ENCODE peak calls at places on chromosomes 12 and 14, in ten cellular contexts. One of them, this sample, is unnamed. For H3K36me3, the result is how much of the 10 kb centered on the place peaks cover.

GRCh38 chr14:94483729-94484275 is 7.8 kb upstream of the SERPINA9 start:
- DNase-seq in pancreas: no peak
- DNase-seq in heart right ventricle: no peak
- DNase-seq in CD8-positive, alpha-beta memory T cell: no peak
- DNase-seq in fibroblast of lung: no peak
- DNase-seq in heart left ventricle: no peak
- DNase-seq in A673: no peak
- DNase-seq in stomach: no peak
- DNase-seq in CD8-positive, alpha-beta T cell: no peak
- DNase-seq in left lung: no peak
- DNase-seq in this sample: no peak

GRCh38 chr14:76761198-76761848 is at the start of gene VASH1:
- DNase-seq in pancreas: peak
- DNase-seq in heart right ventricle: peak
- DNase-seq in CD8-positive, alpha-beta memory T cell: peak
- DNase-seq in fibroblast of lung: peak
- DNase-seq in heart left ventricle: peak
- DNase-seq in A673: peak
- DNase-seq in stomach: peak
- DNase-seq in CD8-positive, alpha-beta T cell: peak
- DNase-seq in left lung: peak
- DNase-seq in this sample: peak

GRCh38 chr14:35965425-35965824 is 139.3 kb downstream of the BRMS1L start:
- DNase-seq in pancreas: no peak
- DNase-seq in heart right ventricle: no peak
- DNase-seq in CD8-positive, alpha-beta memory T cell: no peak
- DNase-seq in fibroblast of lung: no peak
- DNase-seq in heart left ventricle: no peak
- DNase-seq in A673: no peak
- DNase-seq in stomach: no peak
- DNase-seq in CD8-positive, alpha-beta T cell: no peak
- DNase-seq in left lung: no peak
- DNase-seq in this sample: no peak

GRCh38 chr14:61337893-61338292 is 16.5 kb downstream of the PRKCH start:
- DNase-seq in pancreas: no peak
- DNase-seq in heart right ventricle: no peak
- DNase-seq in CD8-positive, alpha-beta memory T cell: peak
- DNase-seq in fibroblast of lung: no peak
- DNase-seq in heart left ventricle: no peak
- DNase-seq in A673: no peak
- DNase-seq in stomach: peak
- DNase-seq in CD8-positive, alpha-beta T cell: peak
- DNase-seq in left lung: no peak
- DNase-seq in this sample: no peak

GRCh38 chr14:102591372-102591943 is 991 bp upstream of the RCOR1 start:
- DNase-seq in pancreas: peak
- DNase-seq in heart right ventricle: peak
- DNase-seq in CD8-positive, alpha-beta memory T cell: peak
- DNase-seq in fibroblast of lung: peak
- DNase-seq in heart left ventricle: peak
- DNase-seq in A673: peak
- DNase-seq in stomach: peak
- DNase-seq in CD8-positive, alpha-beta T cell: no peak
- DNase-seq in left lung: peak
- DNase-seq in this sample: peak

GRCh38 chr14:94392510-94392935 is 4.1 kb upstream of the SERPINA1 start:
- DNase-seq in pancreas: no peak
- DNase-seq in heart right ventricle: peak
- DNase-seq in CD8-positive, alpha-beta memory T cell: no peak
- DNase-seq in fibroblast of lung: peak
- DNase-seq in heart left ventricle: no peak
- DNase-seq in A673: peak
- DNase-seq in stomach: no peak
- DNase-seq in CD8-positive, alpha-beta T cell: no peak
- DNase-seq in left lung: peak
- DNase-seq in this sample: peak

GRCh38 chr12:92649511-92650227 is 53.1 kb upstream of the PLEKHG7 start:
- DNase-seq in pancreas: no peak
- DNase-seq in heart right ventricle: peak
- DNase-seq in CD8-positive, alpha-beta memory T cell: peak
- DNase-seq in fibroblast of lung: peak
- DNase-seq in heart left ventricle: no peak
- DNase-seq in A673: peak
- DNase-seq in stomach: peak
- DNase-seq in CD8-positive, alpha-beta T cell: peak
- DNase-seq in left lung: peak
- DNase-seq in this sample: peak

GRCh38 chr12:18224745-18225144 is 36.6 kb upstream of the PIK3C2G start:
- DNase-seq in pancreas: no peak
- DNase-seq in heart right ventricle: no peak
- DNase-seq in CD8-positive, alpha-beta memory T cell: no peak
- DNase-seq in fibroblast of lung: peak
- DNase-seq in heart left ventricle: no peak
- DNase-seq in A673: peak
- DNase-seq in stomach: no peak
- DNase-seq in CD8-positive, alpha-beta T cell: no peak
- DNase-seq in left lung: no peak
- DNase-seq in this sample: no peak

GRCh38 chr12:57138526-57139272 is 8.7 kb downstream of the LRP1-AS start:
- DNase-seq in pancreas: no peak
- DNase-seq in heart right ventricle: peak
- DNase-seq in CD8-positive, alpha-beta memory T cell: no peak
- DNase-seq in fibroblast of lung: peak
- DNase-seq in heart left ventricle: peak
- DNase-seq in A673: no peak
- DNase-seq in stomach: no peak
- DNase-seq in CD8-positive, alpha-beta T cell: no peak
- DNase-seq in left lung: peak
- DNase-seq in this sample: peak

GRCh38 chr12:24226745-24227350 is 277.4 kb upstream of the SOX5 start:
- DNase-seq in pancreas: no peak
- DNase-seq in heart right ventricle: no peak
- DNase-seq in CD8-positive, alpha-beta memory T cell: no peak
- DNase-seq in fibroblast of lung: peak
- DNase-seq in heart left ventricle: no peak
- DNase-seq in A673: peak
- DNase-seq in stomach: no peak
- DNase-seq in CD8-positive, alpha-beta T cell: no peak
- DNase-seq in left lung: peak
- DNase-seq in this sample: peak

GRCh38 chr14:81211844-81212243 is 8.9 kb downstream of the GTF2A1 start:
- DNase-seq in pancreas: no peak
- DNase-seq in heart right ventricle: peak
- DNase-seq in CD8-positive, alpha-beta memory T cell: peak
- DNase-seq in fibroblast of lung: peak
- DNase-seq in heart left ventricle: no peak
- DNase-seq in A673: peak
- DNase-seq in stomach: no peak
- DNase-seq in CD8-positive, alpha-beta T cell: no peak
- DNase-seq in left lung: no peak
- DNase-seq in this sample: no peak

GRCh38 chr14:81209187-81209836 is 11.4 kb downstream of the GTF2A1 start:
- DNase-seq in pancreas: no peak
- DNase-seq in heart right ventricle: no peak
- DNase-seq in CD8-positive, alpha-beta memory T cell: no peak
- DNase-seq in fibroblast of lung: no peak
- DNase-seq in heart left ventricle: no peak
- DNase-seq in A673: peak
- DNase-seq in stomach: no peak
- DNase-seq in CD8-positive, alpha-beta T cell: no peak
- DNase-seq in left lung: no peak
- DNase-seq in this sample: no peak

GRCh38 chr14:81208489-81208888 is 12.3 kb downstream of the GTF2A1 start:
- DNase-seq in pancreas: peak
- DNase-seq in heart right ventricle: no peak
- DNase-seq in CD8-positive, alpha-beta memory T cell: no peak
- DNase-seq in fibroblast of lung: no peak
- DNase-seq in heart left ventricle: no peak
- DNase-seq in A673: no peak
- DNase-seq in stomach: no peak
- DNase-seq in CD8-positive, alpha-beta T cell: no peak
- DNase-seq in left lung: peak
- DNase-seq in this sample: no peak

GRCh38 chr14:81205639-81206038 is 15.1 kb downstream of the GTF2A1 start:
- DNase-seq in pancreas: no peak
- DNase-seq in heart right ventricle: no peak
- DNase-seq in CD8-positive, alpha-beta memory T cell: no peak
- DNase-seq in fibroblast of lung: no peak
- DNase-seq in heart left ventricle: no peak
- DNase-seq in A673: no peak
- DNase-seq in stomach: no peak
- DNase-seq in CD8-positive, alpha-beta T cell: no peak
- DNase-seq in left lung: no peak
- DNase-seq in this sample: no peak

GRCh38 chr14:81206115-81206514 is 14.6 kb downstream of the GTF2A1 start:
- DNase-seq in pancreas: no peak
- DNase-seq in heart right ventricle: no peak
- DNase-seq in CD8-positive, alpha-beta memory T cell: no peak
- DNase-seq in fibroblast of lung: no peak
- DNase-seq in heart left ventricle: no peak
- DNase-seq in A673: no peak
- DNase-seq in stomach: no peak
- DNase-seq in CD8-positive, alpha-beta T cell: no peak
- DNase-seq in left lung: no peak
- DNase-seq in this sample: no peak
- H3K36me3 ChIP-seq in pancreas: under half
- H3K36me3 ChIP-seq in heart right ventricle: under half
- H3K36me3 ChIP-seq in CD8-positive, alpha-beta memory T cell: under half
- H3K36me3 ChIP-seq in fibroblast of lung: under half
- H3K36me3 ChIP-seq in heart left ventricle: half or more
- H3K36me3 ChIP-seq in A673: under half
- H3K36me3 ChIP-seq in stomach: half or more
- H3K36me3 ChIP-seq in CD8-positive, alpha-beta T cell: under half
- H3K36me3 ChIP-seq in left lung: under half
- H3K36me3 ChIP-seq in this sample: under half

DNA sequence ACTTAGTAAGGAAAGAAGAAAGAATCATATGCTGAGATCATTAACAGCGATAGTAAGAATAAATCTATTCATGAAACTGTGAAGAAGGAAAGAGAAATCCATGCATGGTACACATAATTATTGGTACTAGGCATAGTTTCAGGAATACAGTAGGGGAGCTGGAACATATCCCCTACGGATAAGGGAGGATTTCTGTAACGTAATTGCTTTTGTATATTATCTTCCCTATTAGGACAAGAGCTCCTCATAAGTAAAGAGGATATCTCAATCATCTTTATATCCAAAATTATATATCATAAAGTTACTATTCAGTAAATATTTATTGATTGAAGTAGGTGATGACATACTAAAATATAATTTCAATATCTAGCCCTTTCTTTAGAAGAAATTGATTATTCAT is 22.9 kb downstream of the SYT1 start:
- DNase-seq in pancreas: no peak
- DNase-seq in heart right ventricle: no peak
- DNase-seq in CD8-positive, alpha-beta memory T cell: no peak
- DNase-seq in fibroblast of lung: no peak
- DNase-seq in heart left ventricle: no peak
- DNase-seq in A673: no peak
- DNase-seq in stomach: no peak
- DNase-seq in CD8-positive, alpha-beta T cell: no peak
- DNase-seq in left lung: no peak
- DNase-seq in this sample: no peak
- H3K4me3 ChIP-seq in pancreas: no peak
- H3K4me3 ChIP-seq in heart right ventricle: no peak
- H3K4me3 ChIP-seq in CD8-positive, alpha-beta memory T cell: no peak
- H3K4me3 ChIP-seq in fibroblast of lung: no peak
- H3K4me3 ChIP-seq in heart left ventricle: no peak
- H3K4me3 ChIP-seq in A673: peak
- H3K4me3 ChIP-seq in stomach: no peak
- H3K4me3 ChIP-seq in CD8-positive, alpha-beta T cell: no peak
- H3K4me3 ChIP-seq in left lung: no peak
- H3K4me3 ChIP-seq in this sample: no peak

DNA sequence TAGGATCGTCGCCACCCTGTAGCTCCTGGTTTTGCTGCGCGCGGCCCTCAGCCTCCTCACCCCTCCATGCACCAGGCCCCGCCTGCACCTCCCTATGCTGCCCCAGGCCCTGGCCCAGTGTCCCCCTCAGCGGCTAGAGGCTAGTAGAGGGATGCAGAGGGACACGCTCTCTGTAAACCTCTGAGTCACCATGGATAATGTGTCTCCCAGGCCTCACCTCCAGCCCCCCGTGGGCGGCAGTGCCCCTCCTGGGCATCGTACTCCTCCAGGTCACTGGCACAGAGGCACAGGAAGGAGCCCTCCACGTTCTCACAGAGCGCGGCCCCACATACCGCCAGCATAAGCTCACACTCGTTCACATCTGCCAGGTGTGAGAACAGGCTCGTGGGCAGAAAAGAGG is 12.3 kb downstream of the ISCA2 start:
- DNase-seq in pancreas: no peak
- DNase-seq in heart right ventricle: no peak
- DNase-seq in CD8-positive, alpha-beta memory T cell: no peak
- DNase-seq in fibroblast of lung: no peak
- DNase-seq in heart left ventricle: peak
- DNase-seq in A673: no peak
- DNase-seq in stomach: no peak
- DNase-seq in CD8-positive, alpha-beta T cell: no peak
- DNase-seq in left lung: peak
- DNase-seq in this sample: no peak
- H3K36me3 ChIP-seq in pancreas: under half
- H3K36me3 ChIP-seq in heart right ventricle: under half
- H3K36me3 ChIP-seq in CD8-positive, alpha-beta memory T cell: under half
- H3K36me3 ChIP-seq in fibroblast of lung: half or more
- H3K36me3 ChIP-seq in heart left ventricle: under half
- H3K36me3 ChIP-seq in A673: under half
- H3K36me3 ChIP-seq in stomach: under half
- H3K36me3 ChIP-seq in CD8-positive, alpha-beta T cell: under half
- H3K36me3 ChIP-seq in left lung: under half
- H3K36me3 ChIP-seq in this sample: under half

DNA sequence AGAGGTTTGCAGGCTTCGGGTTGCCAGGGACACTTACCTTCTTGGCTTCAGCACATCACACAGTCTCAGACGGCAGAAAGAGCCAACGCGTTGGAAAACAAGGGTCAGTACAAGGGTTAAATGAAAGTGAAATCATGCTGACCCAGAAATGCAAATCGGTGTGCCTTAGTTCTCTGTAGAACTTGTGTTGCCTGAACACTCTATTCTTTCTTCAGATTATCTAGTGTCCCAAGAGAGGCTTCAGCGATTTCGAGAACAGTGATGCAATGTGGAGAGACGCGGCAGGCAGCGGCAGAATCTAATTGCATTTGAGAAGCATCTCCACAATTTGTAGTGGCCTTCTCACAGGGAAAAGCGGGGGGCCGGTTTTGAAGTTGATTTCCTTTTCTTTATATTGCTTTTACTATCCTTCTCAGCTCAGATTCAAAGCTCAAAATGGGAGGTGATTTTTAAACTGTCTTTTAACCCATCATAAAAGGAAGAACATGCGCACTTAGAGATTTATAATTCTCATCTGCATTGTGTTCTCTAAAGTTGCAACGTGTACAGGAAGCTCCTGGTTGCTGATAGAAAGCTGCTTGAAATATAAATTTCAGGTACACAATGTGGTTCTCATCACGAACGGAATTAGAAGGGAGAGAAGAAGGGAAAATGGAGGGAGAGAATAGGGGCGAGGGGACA is 67.8 kb upstream of the EGLN3 start:
- DNase-seq in pancreas: no peak
- DNase-seq in heart right ventricle: peak
- DNase-seq in CD8-positive, alpha-beta memory T cell: no peak
- DNase-seq in fibroblast of lung: no peak
- DNase-seq in heart left ventricle: no peak
- DNase-seq in A673: peak
- DNase-seq in stomach: no peak
- DNase-seq in CD8-positive, alpha-beta T cell: no peak
- DNase-seq in left lung: no peak
- DNase-seq in this sample: no peak
- H3K4me3 ChIP-seq in pancreas: no peak
- H3K4me3 ChIP-seq in heart right ventricle: no peak
- H3K4me3 ChIP-seq in CD8-positive, alpha-beta memory T cell: peak
- H3K4me3 ChIP-seq in fibroblast of lung: peak
- H3K4me3 ChIP-seq in heart left ventricle: no peak
- H3K4me3 ChIP-seq in A673: peak
- H3K4me3 ChIP-seq in stomach: peak
- H3K4me3 ChIP-seq in CD8-positive, alpha-beta T cell: peak
- H3K4me3 ChIP-seq in left lung: no peak
- H3K4me3 ChIP-seq in this sample: peak